ENCODE peak calls at places on chromosomes 2 and 18, in eight cellular contexts. X is foreskin keratinocyte, Z is left lung, L is sigmoid colon, N is psoas muscle, B is Caco-2, Q is thoracic aorta, E is adrenal gland. D is an unnamed sample.
A peak's percentile ranks its signal among the peaks of the same experiment; 100 is the strongest.

GRCh38 chr2:88600038-88600465 is 27.2 kb downstream of the EIF2AK3 start:
- DNase-seq in X (peak; percentile 100), Z (no peak), L (no peak), N (no peak), B (peak; percentile 66), Q (no peak), E (peak; percentile 61), D (peak; percentile 72)

GRCh38 chr2:67050621-67051020 is 346.5 kb upstream of the ETAA1 start:
- DNase-seq in X (peak; percentile 35), Z (no peak), L (no peak), N (no peak), B (no peak), Q (no peak), E (no peak), D (no peak)

GRCh38 chr2:204344119-204344518 is 201.2 kb upstream of the PARD3B start:
- DNase-seq in X (no peak), Z (no peak), L (no peak), N (no peak), B (no peak), Q (no peak), E (no peak), D (no peak)

GRCh38 chr2:30436859-30437435 is 10.1 kb upstream of the LCLAT1 start:
- DNase-seq in X (no peak), Z (no peak), L (no peak), N (no peak), B (no peak), Q (no peak), E (no peak), D (no peak)

GRCh38 chr18:43405097-43405496 is 127.8 kb upstream of the SYT4 start:
- DNase-seq in X (peak; percentile 1), Z (no peak), L (no peak), N (no peak), B (no peak), Q (no peak), E (no peak), D (no peak)

GRCh38 chr18:8702668-8703067 is 2.7 kb upstream of the MTCL1 start:
- DNase-seq in X (no peak), Z (no peak), L (peak; percentile 7), N (no peak), B (no peak), Q (no peak), E (no peak), D (no peak)

GRCh38 chr18:23363865-23364570 is 89.1 kb upstream of the RIOK3 start:
- DNase-seq in X (no peak), Z (no peak), L (no peak), N (no peak), B (no peak), Q (no peak), E (no peak), D (no peak)

GRCh38 chr2:163856941-163857340 is 121.1 kb upstream of the FIGN start:
- DNase-seq in X (no peak), Z (no peak), L (no peak), N (no peak), B (no peak), Q (no peak), E (no peak), D (no peak)

GRCh38 chr2:158967731-158968395 is 577 bp upstream of the TANC1 start:
- DNase-seq in X (peak; percentile 50), Z (peak; percentile 47), L (peak; percentile 76), N (peak; percentile 56), B (peak; percentile 64), Q (no peak), E (peak; percentile 54), D (peak; percentile 63)

DNA sequence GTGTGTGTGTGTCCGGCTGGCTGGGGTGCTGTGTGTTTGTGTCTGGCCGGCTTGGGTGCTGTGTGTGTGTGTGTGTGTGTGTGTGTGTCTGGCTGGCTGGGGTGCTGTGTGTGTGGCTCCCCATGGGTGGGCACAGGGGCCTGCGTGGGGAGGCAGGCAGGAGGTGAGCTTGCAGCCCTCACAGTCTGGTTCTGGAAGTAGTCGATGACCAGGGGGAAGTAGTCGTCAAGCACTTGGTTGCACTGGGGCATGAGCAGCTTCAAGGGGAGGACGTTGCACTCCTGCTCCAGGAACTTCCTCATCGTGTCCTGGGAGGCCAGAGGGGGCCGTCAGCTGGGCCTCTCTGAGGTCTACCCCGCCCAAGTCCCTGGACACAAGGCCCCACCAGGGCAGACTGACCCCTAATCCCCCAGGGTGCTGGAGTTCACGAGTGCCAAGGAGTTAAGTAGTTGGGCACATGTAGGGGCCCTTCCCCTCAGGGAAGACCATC is 1.5 kb downstream of the SFTPB start:
- DNase-seq in X (no peak), Z (peak; percentile 68), L (peak; percentile 68), N (no peak), B (no peak), Q (no peak), E (no peak), D (no peak)
- H3K4me1 ChIP-seq in X (no peaks in the 10 kb centered on the region), Z (peaks cover 50% of the 10 kb centered on the region), L (no peaks in the 10 kb centered on the region), N (no peaks in the 10 kb centered on the region), B (no peaks in the 10 kb centered on the region), Q (peaks cover 3% of the 10 kb centered on the region), E (no peaks in the 10 kb centered on the region), D (no peaks in the 10 kb centered on the region)

DNA sequence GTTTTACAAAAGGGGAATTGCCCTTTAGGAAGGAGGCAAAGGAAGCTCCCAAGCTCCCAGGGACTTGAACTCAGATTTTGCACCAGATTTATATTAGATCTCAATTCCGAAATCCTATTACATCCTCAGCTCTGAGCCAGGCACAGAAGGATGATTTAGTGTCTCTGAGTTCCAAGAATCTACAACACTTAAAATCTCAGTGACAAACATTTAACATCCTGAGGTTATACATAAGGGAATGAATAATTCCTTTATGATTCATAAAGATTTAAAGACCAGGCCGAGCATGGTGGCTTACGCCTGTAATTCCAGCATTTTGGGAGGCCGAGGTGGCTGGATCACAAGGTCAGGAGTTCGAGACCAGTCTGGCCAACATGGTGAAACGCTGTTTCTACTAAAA is 16.5 kb upstream of the SLC20A1 start:
- DNase-seq in X (no peak), Z (no peak), L (no peak), N (no peak), B (no peak), Q (no peak), E (no peak), D (no peak)
- H3K4me1 ChIP-seq in X (peaks cover 46% of the 10 kb centered on the region), Z (peaks cover 75% of the 10 kb centered on the region), L (peaks cover 8% of the 10 kb centered on the region), N (peaks cover 6% of the 10 kb centered on the region), B (peaks cover 14% of the 10 kb centered on the region), Q (peaks cover 28% of the 10 kb centered on the region), E (peaks cover 18% of the 10 kb centered on the region), D (peaks cover 6% of the 10 kb centered on the region)

GRCh38 chr2:46999857-47000678 is 84.5 kb upstream of the MCFD2 start:
- DNase-seq in X (no peak), Z (no peak), L (no peak), N (no peak), B (no peak), Q (no peak), E (no peak), D (no peak)

GRCh38 chr2:46999084-46999483 is 83.5 kb upstream of the MCFD2 start:
- DNase-seq in X (no peak), Z (no peak), L (no peak), N (no peak), B (no peak), Q (no peak), E (no peak), D (no peak)

GRCh38 chr2:47003641-47004427 is 88.2 kb upstream of the MCFD2 start:
- DNase-seq in X (no peak), Z (no peak), L (no peak), N (no peak), B (no peak), Q (no peak), E (no peak), D (no peak)

GRCh38 chr2:47000679-47001075 is 85.1 kb upstream of the MCFD2 start:
- DNase-seq in X (no peak), Z (no peak), L (no peak), N (no peak), B (no peak), Q (no peak), E (no peak), D (no peak)

GRCh38 chr2:47002031-47002430 is 86.4 kb upstream of the MCFD2 start:
- DNase-seq in X (no peak), Z (no peak), L (no peak), N (no peak), B (no peak), Q (no peak), E (no peak), D (no peak)
- H3K4me1 ChIP-seq in X (peaks cover 9% of the 10 kb centered on the region), Z (peaks cover 11% of the 10 kb centered on the region), L (peaks cover 71% of the 10 kb centered on the region), N (peaks cover 8% of the 10 kb centered on the region), B (no peaks in the 10 kb centered on the region), Q (peaks cover 22% of the 10 kb centered on the region), E (peaks cover 53% of the 10 kb centered on the region), D (no peaks in the 10 kb centered on the region)

DNA sequence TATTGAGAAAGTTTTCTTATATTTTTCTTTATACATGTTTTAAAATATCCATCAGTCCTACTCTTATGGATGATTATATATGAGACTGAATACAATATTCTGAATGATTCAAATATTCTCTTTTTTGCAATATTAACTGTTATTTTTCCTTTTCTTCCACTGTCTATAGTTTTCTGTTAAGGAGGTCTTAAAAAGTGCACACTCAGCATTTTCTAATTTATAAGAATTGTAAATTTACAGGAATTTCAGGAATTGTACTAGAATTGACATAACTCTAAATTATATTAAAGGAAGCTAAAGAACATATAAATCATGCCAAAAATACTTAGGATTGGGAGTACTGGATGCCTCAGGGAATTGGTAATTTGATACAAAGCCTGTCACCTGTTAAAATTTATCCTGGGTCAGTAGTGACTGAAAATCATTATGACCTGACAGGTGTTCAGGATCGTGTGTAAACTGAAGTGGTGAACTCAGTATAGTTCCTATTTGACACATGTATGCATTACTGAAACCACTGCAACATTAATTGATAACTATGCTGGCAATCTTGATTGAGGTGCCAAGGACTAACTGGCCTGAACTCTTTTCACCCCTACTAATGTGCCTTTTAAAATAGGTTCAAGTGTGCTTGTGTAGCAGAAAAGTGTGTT is 30.4 kb downstream of the MSTN start:
- DNase-seq in X (no peak), Z (no peak), L (no peak), N (no peak), B (no peak), Q (no peak), E (no peak), D (no peak)
- H3K4me1 ChIP-seq in X (no peaks in the 10 kb centered on the region), Z (no peaks in the 10 kb centered on the region), L (no peaks in the 10 kb centered on the region), N (peaks cover 9% of the 10 kb centered on the region), B (no peaks in the 10 kb centered on the region), Q (no peaks in the 10 kb centered on the region), E (no peaks in the 10 kb centered on the region), D (no peaks in the 10 kb centered on the region)

GRCh38 chr2:47002480-47003381 is 87.1 kb upstream of the MCFD2 start:
- DNase-seq in X (no peak), Z (no peak), L (no peak), N (peak; percentile 53), B (no peak), Q (no peak), E (peak; percentile 85), D (no peak)
- H3K4me1 ChIP-seq in X (peaks cover 9% of the 10 kb centered on the region), Z (peaks cover 11% of the 10 kb centered on the region), L (peaks cover 78% of the 10 kb centered on the region), N (peaks cover 15% of the 10 kb centered on the region), B (peaks cover 1% of the 10 kb centered on the region), Q (peaks cover 26% of the 10 kb centered on the region), E (peaks cover 60% of the 10 kb centered on the region), D (no peaks in the 10 kb centered on the region)